ENCODE peak calls at places on chromosome 21, in ten cellular contexts. O is MCF 10A, P is nephron progenitor cell, R is Calu3, X is GM12865, W is fibroblast of lung, V is progenitor cell of endocrine pancreas, E is stomach, L is HFF-Myc, K is cardiac muscle cell. F is an unnamed sample.

GRCh38 chr21:38773108-38774061 is 32.3 kb upstream of the ETS2 start:
- DNase-seq in O (peak; percentile 92), R (peak; percentile 24), V (no peak), K (peak; percentile 91), L (peak; percentile 97), P (no peak), W (peak; percentile 98), E (no peak), X (peak; percentile 54), F (no peak)

GRCh38 chr21:14773777-14774345 is 227.7 kb upstream of the SAMSN1 start:
- DNase-seq in W (no peak), R (peak; percentile 50), K (peak; percentile 46), E (peak; percentile 66), L (no peak), V (no peak), X (peak; percentile 68), P (peak; percentile 42), O (peak; percentile 72), F (peak; percentile 69)

GRCh38 chr21:14215971-14216621 is at the start of gene RBM11:
- DNase-seq in X (peak; percentile 67), R (peak; percentile 59), O (peak; percentile 83), V (peak; percentile 72), W (peak; percentile 16), L (peak; percentile 4), E (peak; percentile 81), K (peak; percentile 52), P (peak; percentile 87), F (peak; percentile 91)

GRCh38 chr21:43300496-43301423 is 126.2 kb downstream of the SIK1 start:
- DNase-seq in W (no peak), R (no peak), E (no peak), P (peak; percentile 50), L (no peak), O (no peak), V (no peak), K (peak; percentile 49), X (no peak), F (no peak)

GRCh38 chr21:29730281-29730680 is 209.5 kb downstream of the GRIK1 start:
- DNase-seq in K (no peak), O (no peak), R (no peak), E (no peak), L (no peak), X (no peak), V (no peak), W (no peak), P (no peak), F (no peak)

GRCh38 chr21:17668479-17668878 is 55.8 kb upstream of the BTG3 start:
- DNase-seq in R (no peak), P (no peak), X (no peak), K (no peak), O (no peak), E (no peak), L (no peak), W (no peak), V (no peak), F (no peak)

GRCh38 chr21:20527691-20528090 is 470.5 kb upstream of the NCAM2 start:
- DNase-seq in R (no peak), E (no peak), K (no peak), W (no peak), O (no peak), P (no peak), X (no peak), V (no peak), L (no peak), F (no peak)

GRCh38 chr21:42373181-42373907 is 7.0 kb upstream of the TFF1 start:
- DNase-seq in W (no peak), R (no peak), K (no peak), O (no peak), V (no peak), L (no peak), X (no peak), E (no peak), P (no peak), F (no peak)

GRCh38 chr21:46127239-46128105 is 27.9 kb downstream of the FTCD start:
- DNase-seq in L (no peak), E (no peak), V (no peak), P (peak; percentile 8), X (no peak), K (no peak), R (no peak), O (no peak), W (no peak), F (no peak)

GRCh38 chr21:46334351-46335140 is 10.6 kb downstream of the PCNT start:
- DNase-seq in V (no peak), X (no peak), E (no peak), K (no peak), L (no peak), O (no peak), R (no peak), P (no peak), W (no peak), F (no peak)

GRCh38 chr21:32093758-32094463 is 184.9 kb downstream of the MIS18A start:
- DNase-seq in E (no peak), P (no peak), K (no peak), R (no peak), X (no peak), V (no peak), O (no peak), W (no peak), L (no peak), F (no peak)

GRCh38 chr21:32101206-32101763 is 177.6 kb downstream of the MIS18A start:
- DNase-seq in K (no peak), P (no peak), O (no peak), W (no peak), L (no peak), X (no peak), E (no peak), R (no peak), V (no peak), F (no peak)

GRCh38 chr21:32094792-32095191 is 184.1 kb downstream of the MIS18A start:
- DNase-seq in L (no peak), W (peak; percentile 6), X (no peak), K (peak; percentile 40), P (no peak), R (peak; percentile 9), O (peak; percentile 26), E (no peak), V (no peak), F (no peak)

GRCh38 chr21:32099812-32100416 is 178.9 kb downstream of the MIS18A start:
- DNase-seq in P (no peak), K (no peak), R (no peak), W (no peak), X (peak; percentile 5), O (peak; percentile 6), E (no peak), V (no peak), L (no peak), F (no peak)

GRCh38 chr21:32096411-32096810 is 182.4 kb downstream of the MIS18A start:
- DNase-seq in O (peak; percentile 39), X (peak; percentile 28), V (no peak), L (no peak), P (peak; percentile 25), K (peak; percentile 12), R (peak; percentile 30), E (no peak), W (no peak), F (peak; percentile 42)
- TF ChIP-seq CTCF in O (peak; percentile 36), X (peak; percentile 35), V (peak; percentile 28), L (peak; percentile 70), P (peak; percentile 27), K (peak; percentile 47), R (peak; percentile 39), E (no peak), W (peak; percentile 16), F (peak; percentile 51)

GRCh38 chr21:39843916-39844315 is 23.3 kb upstream of the PCP4 start:
- DNase-seq in X (no peak), E (no peak), R (no peak), P (no peak), K (no peak), W (no peak), O (no peak), V (no peak), L (no peak), F (no peak)

GRCh38 chr21:39840373-39841097 is 26.7 kb upstream of the PCP4 start:
- DNase-seq in K (no peak), P (no peak), L (no peak), W (no peak), V (no peak), E (no peak), R (no peak), O (no peak), X (no peak), F (no peak)

GRCh38 chr21:39843483-39843882 is 23.8 kb upstream of the PCP4 start:
- DNase-seq in X (no peak), V (no peak), O (no peak), L (no peak), P (no peak), E (no peak), K (no peak), R (no peak), W (no peak), F (no peak)

GRCh38 chr21:39845581-39846130 is 21.6 kb upstream of the PCP4 start:
- DNase-seq in V (no peak), W (no peak), K (no peak), O (no peak), X (no peak), P (no peak), L (no peak), R (no peak), E (no peak), F (no peak)

GRCh38 chr21:39842741-39843146 is 24.5 kb upstream of the PCP4 start:
- DNase-seq in X (no peak), O (no peak), E (no peak), R (no peak), W (no peak), V (no peak), P (no peak), L (no peak), K (no peak), F (no peak)
- TF ChIP-seq CTCF in X (no peak), O (no peak), E (no peak), R (no peak), W (no peak), V (no peak), P (no peak), L (no peak), K (no peak), F (no peak)

GRCh38 chr21:44836666-44837471 is 19.0 kb upstream of the SUMO3 start:
- DNase-seq in L (no peak), W (peak; percentile 6), P (no peak), X (no peak), R (peak; percentile 43), K (peak; percentile 58), V (no peak), O (no peak), E (no peak), F (no peak)
- TF ChIP-seq CTCF in L (no peak), W (no peak), P (no peak), X (no peak), R (no peak), K (no peak), V (no peak), O (no peak), E (no peak), F (no peak)

GRCh38 chr21:32499249-32500055 is 85.9 kb downstream of the TCP10L start:
- DNase-seq in V (no peak), K (peak; percentile 66), W (peak; percentile 34), O (peak; percentile 29), X (no peak), P (no peak), R (no peak), L (no peak), E (no peak), F (no peak)
- TF ChIP-seq CTCF in V (no peak), K (peak; percentile 7), W (peak; percentile 19), O (no peak), X (no peak), P (no peak), R (no peak), L (no peak), E (no peak), F (no peak)